ENCODE peak calls at places on chromosomes 16 and 17, in five cellular contexts. One of them, this sample, is unnamed.

GRCh38 chr17:39753514-39754160 is 15.9 kb downstream of the GRB7 start:
- DNase-seq in upper lobe of right lung: no peak
- DNase-seq in HCT116: no peak
- DNase-seq in RWPE1: peak; percentile 18
- DNase-seq in SK-N-SH: peak; percentile 88
- DNase-seq in this sample: peak; percentile 81

GRCh38 chr17:44247346-44248219 is 20.4 kb downstream of the SLC4A1 start:
- DNase-seq in upper lobe of right lung: no peak
- DNase-seq in HCT116: no peak
- DNase-seq in RWPE1: no peak
- DNase-seq in SK-N-SH: peak; percentile 63
- DNase-seq in this sample: no peak

GRCh38 chr17:79800325-79801155 is 3.7 kb upstream of the CBX8 start:
- DNase-seq in upper lobe of right lung: peak; percentile 64
- DNase-seq in HCT116: peak; percentile 50
- DNase-seq in RWPE1: no peak
- DNase-seq in SK-N-SH: peak; percentile 45
- DNase-seq in this sample: no peak

GRCh38 chr16:84509032-84509950 is 4.8 kb upstream of the MEAK7 start:
- DNase-seq in upper lobe of right lung: peak; percentile 43
- DNase-seq in HCT116: no peak
- DNase-seq in RWPE1: no peak
- DNase-seq in SK-N-SH: no peak
- DNase-seq in this sample: no peak

GRCh38 chr17:31064707-31065106 is 30.1 kb upstream of the NF1 start:
- DNase-seq in upper lobe of right lung: no peak
- DNase-seq in HCT116: no peak
- DNase-seq in RWPE1: no peak
- DNase-seq in SK-N-SH: no peak
- DNase-seq in this sample: no peak

GRCh38 chr16:14486520-14487303 is 143.3 kb downstream of the PARN start:
- DNase-seq in upper lobe of right lung: no peak
- DNase-seq in HCT116: peak; percentile 57
- DNase-seq in RWPE1: peak; percentile 86
- DNase-seq in SK-N-SH: peak; percentile 68
- DNase-seq in this sample: no peak

GRCh38 chr16:88479795-88480760 is 27.0 kb downstream of the ZFPM1 start:
- DNase-seq in upper lobe of right lung: no peak
- DNase-seq in HCT116: no peak
- DNase-seq in RWPE1: no peak
- DNase-seq in SK-N-SH: no peak
- DNase-seq in this sample: peak; percentile 72

GRCh38 chr17:69870091-69870530 is 204.9 kb upstream of the KCNJ16 start:
- DNase-seq in upper lobe of right lung: no peak
- DNase-seq in HCT116: no peak
- DNase-seq in RWPE1: peak; percentile 46
- DNase-seq in SK-N-SH: no peak
- DNase-seq in this sample: peak; percentile 10

GRCh38 chr17:72699566-72699965 is 392.9 kb downstream of the SLC39A11 start:
- DNase-seq in upper lobe of right lung: no peak
- DNase-seq in HCT116: no peak
- DNase-seq in RWPE1: no peak
- DNase-seq in SK-N-SH: no peak
- DNase-seq in this sample: no peak

GRCh38 chr17:36525888-36526287 is 8.8 kb downstream of the MYO19 start:
- DNase-seq in upper lobe of right lung: no peak
- DNase-seq in HCT116: no peak
- DNase-seq in RWPE1: no peak
- DNase-seq in SK-N-SH: no peak
- DNase-seq in this sample: no peak

GRCh38 chr16:55809851-55810250 is 23.0 kb downstream of the CES1 start:
- DNase-seq in upper lobe of right lung: no peak
- DNase-seq in HCT116: no peak
- DNase-seq in RWPE1: no peak
- DNase-seq in SK-N-SH: no peak
- DNase-seq in this sample: no peak

GRCh38 chr17:30780343-30780742 is 44.1 kb downstream of the CRLF3 start:
- DNase-seq in upper lobe of right lung: no peak
- DNase-seq in HCT116: no peak
- DNase-seq in RWPE1: no peak
- DNase-seq in SK-N-SH: no peak
- DNase-seq in this sample: peak; percentile 35

GRCh38 chr16:81641403-81642106 is 137.5 kb upstream of the PLCG2 start:
- DNase-seq in upper lobe of right lung: no peak
- DNase-seq in HCT116: no peak
- DNase-seq in RWPE1: no peak
- DNase-seq in SK-N-SH: peak; percentile 89
- DNase-seq in this sample: no peak

GRCh38 chr17:20085283-20085875 is 76.2 kb downstream of the SPECC1 start:
- DNase-seq in upper lobe of right lung: no peak
- DNase-seq in HCT116: no peak
- DNase-seq in RWPE1: no peak
- DNase-seq in SK-N-SH: no peak
- DNase-seq in this sample: no peak

This sample was measured in GM10248.